ENCODE peak calls at places on chromosomes 16 and 17, in four cellular contexts. P, J, W and L are unnamed samples.

GRCh38 chr17:4533522-4534502 is 21.4 kb downstream of the MYBBP1A start:
- DNase-seq in W (no peak), P (no peak), J (no peak), L (peak; percentile 91)

GRCh38 chr17:45918241-45918745 is 23.9 kb downstream of the MAPT start:
- DNase-seq in J (no peak), W (no peak), P (no peak), L (no peak)

GRCh38 chr16:82990155-82990554 is 363.4 kb downstream of the CDH13 start:
- DNase-seq in J (no peak), W (no peak), P (no peak), L (no peak)

GRCh38 chr17:45656527-45657181 is 127.5 kb upstream of the CRHR1 start:
- DNase-seq in J (no peak), W (no peak), P (no peak), L (no peak)

GRCh38 chr17:55056530-55056929 is 88.0 kb downstream of the STXBP4 start:
- DNase-seq in J (no peak), W (no peak), P (no peak), L (peak; percentile 13)

GRCh38 chr17:15431201-15431600 is 36.2 kb downstream of the CDRT4 start:
- DNase-seq in W (no peak), J (no peak), P (no peak), L (no peak)

GRCh38 chr16:70553175-70553574 is 29.6 kb downstream of the SF3B3 start:
- DNase-seq in P (no peak), J (no peak), W (no peak), L (no peak)

GRCh38 chr17:77738666-77739531 is 219.6 kb upstream of the TNRC6C start:
- DNase-seq in W (no peak), J (no peak), P (no peak), L (no peak)

GRCh38 chr16:8372141-8372540 is 218.2 kb downstream of the TMEM114 start:
- DNase-seq in W (no peak), J (no peak), P (no peak), L (no peak)

GRCh38 chr17:77465358-77466041 is 324.7 kb downstream of the SEC14L1 start:
- DNase-seq in W (no peak), J (no peak), P (peak; percentile 86), L (no peak)

GRCh38 chr16:85068746-85069145 is 41.2 kb downstream of the KIAA0513 start:
- DNase-seq in J (no peak), P (no peak), W (no peak), L (no peak)

GRCh38 chr17:56715613-56716357 is 117.9 kb downstream of the C17orf67 start:
- DNase-seq in P (peak; percentile 38), J (no peak), W (peak; percentile 81), L (peak; percentile 80)

GRCh38 chr17:71441098-71441497 is 679.7 kb upstream of the SOX9 start:
- DNase-seq in J (no peak), P (no peak), W (no peak), L (no peak)

GRCh38 chr17:55198690-55199370 is 65.9 kb upstream of the HLF start:
- DNase-seq in J (no peak), P (no peak), W (no peak), L (peak; percentile 49)

GRCh38 chr17:78769200-78769773 is 12.8 kb downstream of the CYTH1 start:
- DNase-seq in J (no peak), W (no peak), P (no peak), L (no peak)

GRCh38 chr16:81237282-81237681 is 1.2 kb upstream of the BCO1 start:
- DNase-seq in W (no peak), P (no peak), J (no peak), L (no peak)

GRCh38 chr17:5672815-5673430 is 88.6 kb upstream of the NLRP1 start:
- DNase-seq in J (no peak), P (no peak), W (no peak), L (no peak)

GRCh38 chr16:4591706-4592470 is 22.8 kb downstream of the UBALD1 start:
- DNase-seq in P (no peak), J (no peak), W (no peak), L (peak; percentile 35)

GRCh38 chr16:2432286-2432685 is 3.0 kb downstream of the CCNF start:
- DNase-seq in J (no peak), P (no peak), W (no peak), L (no peak)

GRCh38 chr17:40309031-40309937 is at the start of gene RARA:
- DNase-seq in W (peak; percentile 54), P (no peak), J (no peak), L (peak; percentile 67)

GRCh38 chr16:82808036-82808435 is 181.3 kb downstream of the CDH13 start:
- DNase-seq in J (no peak), P (no peak), W (no peak), L (no peak)

GRCh38 chr16:88063201-88063773 is 112.1 kb downstream of the BANP start:
- DNase-seq in W (no peak), J (no peak), P (no peak), L (peak; percentile 87)

GRCh38 chr17:62807812-62808575 is at the start of gene MARCHF10:
- DNase-seq in J (no peak), W (peak; percentile 86), P (no peak), L (peak; percentile 68)

GRCh38 chr17:65694601-65695000 is 133.2 kb upstream of the AXIN2 start:
- DNase-seq in P (no peak), W (no peak), J (no peak), L (no peak)

GRCh38 chr16:75555213-75555706 is 792 bp downstream of the TMEM231 start:
- DNase-seq in W (peak; percentile 89), J (peak; percentile 66), P (no peak), L (peak; percentile 90)

GRCh38 chr17:16342979-16343378 is 10.3 kb downstream of the CENPV start:
- DNase-seq in W (no peak), J (no peak), P (no peak), L (no peak)

GRCh38 chr17:39999067-39999466 is 16.2 kb upstream of the CSF3 start:
- DNase-seq in J (no peak), W (no peak), P (no peak), L (no peak)

GRCh38 chr16:57113042-57113453 is 20.7 kb downstream of the CPNE2 start:
- DNase-seq in P (no peak), W (no peak), J (no peak), L (no peak)

GRCh38 chr17:68343976-68344375 is 52.7 kb downstream of the ARSG start:
- DNase-seq in P (no peak), W (no peak), J (no peak), L (no peak)

GRCh38 chr17:12789976-12790805 is 893 bp downstream of the ARHGAP44 start:
- DNase-seq in P (no peak), W (peak; percentile 9), J (no peak), L (no peak)

GRCh38 chr17:68384941-68385340 is 72.4 kb downstream of the WIPI1 start:
- DNase-seq in J (no peak), W (no peak), P (no peak), L (no peak)

GRCh38 chr16:3725291-3725690 is 8.0 kb upstream of the TRAP1 start:
- DNase-seq in J (no peak), W (no peak), P (no peak), L (no peak)

GRCh38 chr17:74282587-74283370 is 8.7 kb downstream of the DNAI2 start:
- DNase-seq in W (peak; percentile 62), J (no peak), P (peak; percentile 69), L (no peak)

GRCh38 chr16:84065536-84066132 is 23.0 kb upstream of the SLC38A8 start:
- DNase-seq in J (no peak), P (no peak), W (peak; percentile 68), L (peak; percentile 63)

GRCh38 chr17:40139566-40140058 is 725 bp upstream of the CASC3 start:
- DNase-seq in J (no peak), P (no peak), W (no peak), L (no peak)

DNA sequence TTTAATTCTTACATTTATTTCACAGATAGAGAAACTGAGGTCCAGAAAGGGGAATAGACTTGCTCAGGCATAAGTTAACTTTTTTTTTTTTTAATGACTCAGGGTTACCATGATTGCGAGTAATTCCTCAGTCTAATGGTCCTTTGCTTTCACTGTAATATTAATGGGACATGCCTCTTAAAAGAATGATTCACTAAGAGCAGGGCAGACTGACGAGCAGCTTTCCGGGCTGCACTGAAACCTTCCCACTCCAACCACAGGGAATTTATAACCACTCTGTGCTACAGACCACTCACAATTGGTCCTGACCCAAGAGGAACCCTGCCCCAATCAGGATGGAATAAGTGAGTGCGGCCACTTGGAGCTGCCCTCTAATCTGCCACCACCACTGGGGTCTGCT is 5.7 kb downstream of the HOXB2 start:
- DNase-seq in J (no peak), P (no peak), W (no peak), L (no peak)
- TF ChIP-seq NRF1 in J (no peak), P (no peak), W (no peak), L (no peak)

GRCh38 chr17:2202996-2203575 is 100.5 kb downstream of the SMG6 start:
- DNase-seq in P (no peak), W (no peak), J (no peak), L (no peak)
- TF ChIP-seq NRF1 in P (no peak), W (no peak), J (no peak), L (no peak)

GRCh38 chr17:35640977-35641526 is 53.9 kb downstream of the AP2B1 start:
- DNase-seq in J (no peak), P (no peak), W (no peak), L (no peak)
- TF ChIP-seq NRF1 in J (no peak), P (no peak), W (no peak), L (no peak)

GRCh38 chr16:86578499-86579267 is at the start of gene FOXL1:
- DNase-seq in W (no peak), J (no peak), P (no peak), L (no peak)
- TF ChIP-seq NRF1 in W (no peak), J (no peak), P (no peak), L (no peak)

GRCh38 chr16:49345829-49346228 is 27.8 kb upstream of the C16orf78 start:
- DNase-seq in J (no peak), W (no peak), P (no peak), L (no peak)
- TF ChIP-seq NRF1 in J (no peak), W (no peak), P (no peak), L (no peak)

DNA sequence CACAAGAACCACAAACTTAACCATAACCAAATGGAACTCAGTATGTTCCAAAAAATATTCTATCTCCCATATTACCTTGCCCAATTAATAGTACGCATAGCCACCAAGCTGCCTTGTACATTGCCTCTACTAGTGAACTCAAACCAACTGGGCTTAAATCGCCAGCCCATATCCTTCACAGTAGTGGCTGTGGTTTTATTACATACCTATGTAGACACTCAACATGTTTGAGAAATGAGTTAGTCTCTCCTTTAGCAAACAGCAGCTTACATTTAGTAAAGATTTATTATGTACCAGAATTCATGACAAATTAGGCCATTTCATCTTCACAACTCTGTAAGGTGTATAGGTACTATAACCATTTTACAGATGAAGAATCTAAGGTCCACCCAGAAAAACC is 41.4 kb downstream of the GRB2 start:
- DNase-seq in W (no peak), P (no peak), J (no peak), L (no peak)
- TF ChIP-seq NRF1 in W (no peak), P (no peak), J (no peak), L (no peak)

GRCh38 chr17:14201087-14201486 is 35.6 kb downstream of the CDRT15 start:
- DNase-seq in W (no peak), P (no peak), J (no peak), L (no peak)
- TF ChIP-seq NRF1 in W (no peak), P (no peak), J (no peak), L (no peak)

DNA sequence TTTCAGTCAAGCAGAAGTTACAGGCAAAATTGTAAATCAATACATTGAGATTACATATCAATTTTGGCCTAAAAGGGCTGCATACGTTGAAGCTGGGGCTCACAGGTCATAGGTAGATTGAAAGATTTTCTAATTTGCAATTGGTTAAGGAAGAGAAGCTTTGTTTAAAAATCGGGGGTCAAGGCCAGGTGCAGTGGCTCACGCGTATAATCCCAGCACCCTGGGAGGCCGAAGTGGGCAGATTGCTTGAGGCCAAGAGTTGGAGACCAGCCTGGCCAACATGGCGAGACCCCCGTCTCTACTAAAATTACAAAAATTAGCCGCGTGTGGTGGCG is 68.4 kb downstream of the MARF1 start:
- DNase-seq in W (no peak), P (no peak), J (no peak), L (no peak)
- TF ChIP-seq NRF1 in W (no peak), P (no peak), J (no peak), L (no peak)